ENCODE peak calls at places on chromosomes 1 and 21, in seven cellular contexts. N, U, H, S, C, B and I are unnamed samples.

GRCh38 chr1:65068202-65069011 is 79.6 kb upstream of the AK4 start:
- DNase-seq in U (peak; percentile 39), B (peak; percentile 7), C (no peak), H (no peak), S (no peak), N (no peak), I (peak; percentile 14)

GRCh38 chr1:92820551-92820950 is 11.3 kb upstream of the RPL5 start:
- DNase-seq in S (peak; percentile 82), H (no peak), B (no peak), U (no peak), N (no peak), C (no peak), I (no peak)

GRCh38 chr21:37047079-37047478 is 25.8 kb downstream of the PIGP start:
- DNase-seq in S (peak; percentile 65), N (no peak), B (peak; percentile 83), U (no peak), H (no peak), C (no peak), I (no peak)

GRCh38 chr1:201982082-201982922 is at the start of gene RNPEP:
- DNase-seq in U (peak; percentile 86), H (no peak), B (peak; percentile 54), C (peak; percentile 65), S (peak; percentile 33), N (peak; percentile 76), I (peak; percentile 66)

GRCh38 chr1:151728151-151728711 is 6.9 kb downstream of the RIIAD1 start:
- DNase-seq in N (no peak), H (no peak), U (peak; percentile 70), S (no peak), B (no peak), C (no peak), I (no peak)

GRCh38 chr1:65467536-65467935 is 47.1 kb downstream of the LEPR start:
- DNase-seq in C (no peak), H (no peak), N (no peak), U (peak; percentile 80), B (peak; percentile 78), S (peak; percentile 86), I (peak; percentile 2)

GRCh38 chr1:228141082-228141870 is 1.2 kb downstream of the GUK1 start:
- DNase-seq in N (peak; percentile 81), S (no peak), U (peak; percentile 33), B (peak; percentile 59), H (no peak), C (no peak), I (peak; percentile 58)

GRCh38 chr1:8217011-8217711 is 100.8 kb upstream of the SLC45A1 start:
- DNase-seq in N (no peak), B (no peak), C (no peak), U (peak; percentile 61), H (no peak), S (no peak), I (peak; percentile 13)

GRCh38 chr21:39969691-39970364 is 102.6 kb downstream of the PCP4 start:
- DNase-seq in B (no peak), S (no peak), C (no peak), H (no peak), U (no peak), N (no peak), I (no peak)

GRCh38 chr1:23122796-23123195 is 45.9 kb downstream of the LUZP1 start:
- DNase-seq in H (no peak), C (no peak), N (no peak), B (no peak), S (peak; percentile 47), U (no peak), I (no peak)

GRCh38 chr1:52204696-52205095 is 62.8 kb downstream of the ZFYVE9 start:
- DNase-seq in N (no peak), B (no peak), C (peak; percentile 4), U (no peak), H (no peak), S (no peak), I (peak; percentile 59)

GRCh38 chr1:58765016-58765415 is 18.8 kb downstream of the JUN start:
- DNase-seq in C (no peak), N (no peak), U (peak; percentile 68), S (peak; percentile 63), B (peak; percentile 28), H (no peak), I (no peak)

GRCh38 chr1:3342960-3343359 is 111.5 kb upstream of the ARHGEF16 start:
- DNase-seq in B (no peak), H (no peak), S (no peak), N (no peak), C (no peak), U (no peak), I (no peak)

GRCh38 chr1:53715478-53715877 is 23.5 kb downstream of the GLIS1 start:
- DNase-seq in C (peak; percentile 49), U (peak; percentile 39), H (no peak), B (peak; percentile 31), N (no peak), S (no peak), I (peak; percentile 43)

GRCh38 chr1:187961895-187962294 is 1133.1 kb downstream of the PLA2G4A start:
- DNase-seq in B (no peak), U (no peak), N (no peak), C (no peak), S (no peak), H (no peak), I (no peak)

GRCh38 chr1:158089925-158090675 is 90.6 kb upstream of the CD1D start:
- DNase-seq in B (no peak), C (no peak), H (no peak), N (no peak), U (no peak), S (no peak), I (no peak)

GRCh38 chr1:189424746-189425331 is 1052.8 kb downstream of the BRINP3 start:
- DNase-seq in S (peak; percentile 50), C (no peak), B (peak; percentile 53), U (peak; percentile 2), N (no peak), H (no peak), I (no peak)

DNA sequence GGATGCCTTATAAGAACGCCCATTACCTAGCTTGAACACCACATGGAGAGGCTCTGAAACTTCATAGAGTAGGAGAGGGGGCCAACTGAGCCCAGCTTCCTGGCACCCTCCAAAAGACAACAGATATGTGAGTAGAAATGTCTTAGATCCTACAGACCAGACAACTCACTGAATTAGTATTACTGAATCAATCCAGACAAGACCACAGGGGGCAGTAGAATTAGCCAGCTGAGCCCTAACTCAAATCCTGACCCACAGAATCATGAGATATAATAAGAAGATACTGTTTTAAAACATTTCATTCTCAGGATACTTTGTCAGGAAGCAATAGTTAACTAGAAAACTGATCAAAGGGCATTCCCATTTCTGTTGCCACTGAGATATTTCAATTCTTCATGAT is 45.8 kb upstream of the C1orf21 start:
- DNase-seq in U (peak; percentile 21), H (no peak), B (no peak), N (no peak), C (no peak), S (no peak), I (no peak)
- TF ChIP-seq CTCF in U (peak; percentile 10), H (peak; percentile 39), B (peak; percentile 41), N (no peak), C (no peak), S (no peak), I (no peak)

GRCh38 chr1:159853417-159853816 is 9.0 kb downstream of the VSIG8 start:
- DNase-seq in C (no peak), U (peak; percentile 50), B (no peak), N (no peak), S (no peak), H (no peak), I (no peak)
- H3K4me3 ChIP-seq in C (no peak overlapping the region), U (peak overlapping the region; percentile 65), B (no peak overlapping the region), N (no peak overlapping the region), S (no peak overlapping the region), H (peak overlapping the region; percentile 60), I (no peak overlapping the region)

DNA sequence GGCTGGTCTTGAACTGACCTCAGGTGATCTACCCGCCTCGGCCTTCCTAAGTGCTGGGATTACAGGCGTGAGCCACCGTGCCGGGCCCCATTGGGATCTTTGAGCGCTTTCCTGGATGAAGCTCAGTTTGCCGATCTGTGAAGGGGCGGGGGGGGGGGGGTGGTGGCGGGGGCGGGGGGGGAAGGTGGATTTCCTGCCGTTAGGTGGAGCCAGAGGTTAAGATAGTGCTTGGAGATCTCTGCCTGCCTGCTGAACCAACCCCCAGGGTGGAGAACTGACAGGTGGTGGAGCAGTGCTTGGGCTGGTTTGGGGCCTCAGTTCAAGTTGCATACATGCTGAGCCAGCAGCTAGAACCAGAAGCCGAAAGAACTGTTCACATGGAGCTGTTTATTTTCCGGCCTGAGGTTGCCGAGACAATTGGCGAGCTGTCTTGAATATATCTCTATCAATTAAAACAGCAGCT is 1.7 kb downstream of the TMCC2 start:
- DNase-seq in S (peak; percentile 62), U (peak; percentile 60), B (peak; percentile 83), H (peak; percentile 31), C (peak; percentile 75), N (peak; percentile 55), I (peak; percentile 86)
- TF ChIP-seq CTCF in S (peak; percentile 41), U (no peak), B (peak; percentile 25), H (peak; percentile 30), C (peak; percentile 12), N (peak; percentile 13), I (peak; percentile 39)

GRCh38 chr21:14545906-14546480 is at the start of gene SAMSN1:
- DNase-seq in S (peak; percentile 8), U (no peak), B (peak; percentile 47), N (no peak), C (peak; percentile 88), H (no peak), I (peak; percentile 90)

GRCh38 chr21:14541840-14542495 is 4.1 kb downstream of the SAMSN1 start:
- DNase-seq in H (no peak), U (no peak), N (no peak), C (peak; percentile 51), S (no peak), B (no peak), I (no peak)

GRCh38 chr21:14543983-14544382 is 2.1 kb downstream of the SAMSN1 start:
- DNase-seq in C (no peak), S (no peak), N (no peak), H (no peak), U (no peak), B (no peak), I (no peak)

GRCh38 chr21:14538477-14538876 is 7.6 kb downstream of the SAMSN1 start:
- DNase-seq in B (no peak), C (no peak), H (no peak), N (no peak), U (no peak), S (peak; percentile 15), I (no peak)

DNA sequence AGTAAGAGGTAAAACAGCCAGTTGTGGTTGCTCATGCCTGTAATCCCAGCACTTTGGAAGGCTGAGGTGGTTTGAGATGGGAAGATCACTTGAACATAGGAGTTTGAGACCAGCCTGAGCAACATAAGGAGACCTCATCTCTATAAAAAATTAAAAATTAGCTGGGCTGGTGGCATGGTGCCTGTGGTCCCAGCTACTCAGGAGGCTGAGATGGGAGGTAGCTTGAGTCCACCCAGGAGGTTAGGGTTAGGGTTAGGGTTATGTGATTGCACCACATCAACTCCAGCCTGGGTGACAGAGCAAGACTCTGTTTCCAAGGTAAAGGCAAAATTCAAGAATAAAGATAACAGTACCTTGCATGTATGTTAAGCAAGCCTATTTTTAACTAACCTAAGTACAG is 3.5 kb downstream of the SAMSN1 start:
- DNase-seq in U (no peak), N (no peak), H (no peak), B (no peak), C (peak; percentile 56), S (no peak), I (no peak)
- H3K4me3 ChIP-seq in U (no peak overlapping the region), N (peak overlapping the region; percentile 60), H (no peak overlapping the region), B (no peak overlapping the region), C (peak overlapping the region; percentile 81), S (no peak overlapping the region), I (peak overlapping the region; percentile 90)